ENCODE peak calls at places on chromosomes 16 and 17, in eight cellular contexts. One of them, this sample, is unnamed.

GRCh38 chr17:41586863-41587495 is at the start of gene KRT14:
- DNase-seq in osteoblast: no peak
- DNase-seq in left ventricle myocardium inferior: no peak
- DNase-seq in GM13976: no peak
- DNase-seq in astrocyte of the spinal cord: no peak
- DNase-seq in neural crest cell: no peak
- DNase-seq in prostate gland: no peak
- DNase-seq in astrocyte: no peak
- DNase-seq in this sample: peak

GRCh38 chr17:19296786-19297778 is 59.9 kb downstream of the EPN2 start:
- DNase-seq in astrocyte: no peak
- DNase-seq in prostate gland: no peak
- DNase-seq in GM13976: no peak
- DNase-seq in osteoblast: no peak
- DNase-seq in astrocyte of the spinal cord: no peak
- DNase-seq in neural crest cell: no peak
- DNase-seq in left ventricle myocardium inferior: no peak
- DNase-seq in this sample: no peak

GRCh38 chr16:11145173-11145820 is 110.7 kb downstream of the SOCS1 start:
- DNase-seq in neural crest cell: no peak
- DNase-seq in astrocyte of the spinal cord: no peak
- DNase-seq in astrocyte: no peak
- DNase-seq in left ventricle myocardium inferior: peak
- DNase-seq in osteoblast: peak
- DNase-seq in GM13976: no peak
- DNase-seq in prostate gland: no peak
- DNase-seq in this sample: no peak

GRCh38 chr16:20906225-20906870 is 5.8 kb downstream of the LYRM1 start:
- DNase-seq in GM13976: no peak
- DNase-seq in astrocyte: peak
- DNase-seq in astrocyte of the spinal cord: peak
- DNase-seq in neural crest cell: no peak
- DNase-seq in osteoblast: peak
- DNase-seq in left ventricle myocardium inferior: no peak
- DNase-seq in prostate gland: no peak
- DNase-seq in this sample: peak

GRCh38 chr17:46782250-46782953 is 36.1 kb downstream of the WNT3 start:
- DNase-seq in astrocyte: no peak
- DNase-seq in astrocyte of the spinal cord: peak
- DNase-seq in neural crest cell: no peak
- DNase-seq in osteoblast: no peak
- DNase-seq in GM13976: peak
- DNase-seq in left ventricle myocardium inferior: no peak
- DNase-seq in prostate gland: no peak
- DNase-seq in this sample: peak

GRCh38 chr16:27792486-27793275 is 242.7 kb downstream of the KATNIP start:
- DNase-seq in prostate gland: no peak
- DNase-seq in neural crest cell: no peak
- DNase-seq in left ventricle myocardium inferior: no peak
- DNase-seq in astrocyte: peak
- DNase-seq in osteoblast: peak
- DNase-seq in GM13976: no peak
- DNase-seq in astrocyte of the spinal cord: no peak
- DNase-seq in this sample: no peak

GRCh38 chr17:80815151-80815561 is 176.5 kb upstream of the CHMP6 start:
- DNase-seq in left ventricle myocardium inferior: no peak
- DNase-seq in GM13976: no peak
- DNase-seq in neural crest cell: no peak
- DNase-seq in osteoblast: no peak
- DNase-seq in astrocyte: no peak
- DNase-seq in astrocyte of the spinal cord: no peak
- DNase-seq in prostate gland: no peak
- DNase-seq in this sample: no peak

GRCh38 chr17:62892069-62892675 is 73.9 kb upstream of the TANC2 start:
- DNase-seq in prostate gland: no peak
- DNase-seq in astrocyte: no peak
- DNase-seq in left ventricle myocardium inferior: no peak
- DNase-seq in astrocyte of the spinal cord: no peak
- DNase-seq in GM13976: no peak
- DNase-seq in neural crest cell: no peak
- DNase-seq in osteoblast: no peak
- DNase-seq in this sample: no peak

GRCh38 chr16:68188170-68188569 is 47.8 kb downstream of the ESRP2 start:
- DNase-seq in osteoblast: no peak
- DNase-seq in left ventricle myocardium inferior: no peak
- DNase-seq in prostate gland: no peak
- DNase-seq in neural crest cell: no peak
- DNase-seq in astrocyte: no peak
- DNase-seq in astrocyte of the spinal cord: no peak
- DNase-seq in GM13976: no peak
- DNase-seq in this sample: no peak

GRCh38 chr17:19431691-19432090 is 20.7 kb downstream of the RNF112 start:
- DNase-seq in astrocyte: no peak
- DNase-seq in left ventricle myocardium inferior: no peak
- DNase-seq in neural crest cell: no peak
- DNase-seq in osteoblast: no peak
- DNase-seq in prostate gland: no peak
- DNase-seq in astrocyte of the spinal cord: no peak
- DNase-seq in GM13976: no peak
- DNase-seq in this sample: no peak

GRCh38 chr17:8109669-8110455 is 8.5 kb downstream of the ALOXE3 start:
- DNase-seq in neural crest cell: peak
- DNase-seq in GM13976: peak
- DNase-seq in astrocyte: no peak
- DNase-seq in left ventricle myocardium inferior: peak
- DNase-seq in prostate gland: peak
- DNase-seq in osteoblast: peak
- DNase-seq in astrocyte of the spinal cord: no peak
- DNase-seq in this sample: peak

GRCh38 chr17:27319536-27320221 is 25.8 kb downstream of the WSB1 start:
- DNase-seq in GM13976: no peak
- DNase-seq in prostate gland: peak
- DNase-seq in neural crest cell: no peak
- DNase-seq in astrocyte: peak
- DNase-seq in astrocyte of the spinal cord: peak
- DNase-seq in osteoblast: no peak
- DNase-seq in left ventricle myocardium inferior: peak
- DNase-seq in this sample: peak

GRCh38 chr16:1972490-1972877 is 631 bp downstream of the TBL3 start:
- DNase-seq in GM13976: no peak
- DNase-seq in neural crest cell: no peak
- DNase-seq in left ventricle myocardium inferior: no peak
- DNase-seq in prostate gland: no peak
- DNase-seq in osteoblast: peak
- DNase-seq in astrocyte of the spinal cord: no peak
- DNase-seq in astrocyte: no peak
- DNase-seq in this sample: no peak

GRCh38 chr17:80036715-80037477 is 454 bp downstream of the CCDC40 start:
- DNase-seq in osteoblast: peak
- DNase-seq in left ventricle myocardium inferior: no peak
- DNase-seq in GM13976: no peak
- DNase-seq in astrocyte of the spinal cord: peak
- DNase-seq in prostate gland: no peak
- DNase-seq in neural crest cell: peak
- DNase-seq in astrocyte: peak
- DNase-seq in this sample: no peak

GRCh38 chr17:80691784-80692183 is 147.1 kb downstream of the RPTOR start:
- DNase-seq in astrocyte: no peak
- DNase-seq in left ventricle myocardium inferior: no peak
- DNase-seq in prostate gland: no peak
- DNase-seq in neural crest cell: no peak
- DNase-seq in osteoblast: no peak
- DNase-seq in astrocyte of the spinal cord: no peak
- DNase-seq in GM13976: no peak
- DNase-seq in this sample: no peak

GRCh38 chr16:12120331-12120981 is 143.9 kb downstream of the SNX29 start:
- DNase-seq in astrocyte of the spinal cord: peak
- DNase-seq in osteoblast: peak
- DNase-seq in prostate gland: no peak
- DNase-seq in neural crest cell: no peak
- DNase-seq in astrocyte: peak
- DNase-seq in left ventricle myocardium inferior: peak
- DNase-seq in GM13976: no peak
- DNase-seq in this sample: no peak

GRCh38 chr17:32941419-32942032 is 13.6 kb downstream of the TMEM98 start:
- DNase-seq in astrocyte: no peak
- DNase-seq in prostate gland: no peak
- DNase-seq in osteoblast: no peak
- DNase-seq in neural crest cell: no peak
- DNase-seq in GM13976: no peak
- DNase-seq in astrocyte of the spinal cord: no peak
- DNase-seq in left ventricle myocardium inferior: no peak
- DNase-seq in this sample: no peak
- TF ChIP-seq CTCF in astrocyte: peak
- TF ChIP-seq CTCF in prostate gland: no peak
- TF ChIP-seq CTCF in osteoblast: peak
- TF ChIP-seq CTCF in neural crest cell: peak
- TF ChIP-seq CTCF in GM13976: no peak
- TF ChIP-seq CTCF in astrocyte of the spinal cord: peak
- TF ChIP-seq CTCF in left ventricle myocardium inferior: peak
- TF ChIP-seq CTCF in this sample: peak

GRCh38 chr17:35543856-35544255 is 6.4 kb upstream of the SLFN12L start:
- DNase-seq in astrocyte of the spinal cord: peak
- DNase-seq in neural crest cell: no peak
- DNase-seq in left ventricle myocardium inferior: no peak
- DNase-seq in osteoblast: no peak
- DNase-seq in prostate gland: no peak
- DNase-seq in GM13976: no peak
- DNase-seq in astrocyte: no peak
- DNase-seq in this sample: no peak

GRCh38 chr17:35548978-35549377 is 11.5 kb upstream of the SLFN12L start:
- DNase-seq in astrocyte of the spinal cord: no peak
- DNase-seq in osteoblast: no peak
- DNase-seq in astrocyte: no peak
- DNase-seq in left ventricle myocardium inferior: no peak
- DNase-seq in neural crest cell: no peak
- DNase-seq in prostate gland: no peak
- DNase-seq in GM13976: no peak
- DNase-seq in this sample: no peak

GRCh38 chr17:35545150-35545549 is 7.7 kb upstream of the SLFN12L start:
- DNase-seq in astrocyte: no peak
- DNase-seq in GM13976: no peak
- DNase-seq in neural crest cell: no peak
- DNase-seq in astrocyte of the spinal cord: no peak
- DNase-seq in osteoblast: no peak
- DNase-seq in prostate gland: no peak
- DNase-seq in left ventricle myocardium inferior: no peak
- DNase-seq in this sample: no peak

GRCh38 chr17:35546489-35546888 is 9.0 kb upstream of the SLFN12L start:
- DNase-seq in astrocyte: no peak
- DNase-seq in GM13976: no peak
- DNase-seq in neural crest cell: no peak
- DNase-seq in prostate gland: no peak
- DNase-seq in left ventricle myocardium inferior: no peak
- DNase-seq in osteoblast: no peak
- DNase-seq in astrocyte of the spinal cord: no peak
- DNase-seq in this sample: no peak

DNA sequence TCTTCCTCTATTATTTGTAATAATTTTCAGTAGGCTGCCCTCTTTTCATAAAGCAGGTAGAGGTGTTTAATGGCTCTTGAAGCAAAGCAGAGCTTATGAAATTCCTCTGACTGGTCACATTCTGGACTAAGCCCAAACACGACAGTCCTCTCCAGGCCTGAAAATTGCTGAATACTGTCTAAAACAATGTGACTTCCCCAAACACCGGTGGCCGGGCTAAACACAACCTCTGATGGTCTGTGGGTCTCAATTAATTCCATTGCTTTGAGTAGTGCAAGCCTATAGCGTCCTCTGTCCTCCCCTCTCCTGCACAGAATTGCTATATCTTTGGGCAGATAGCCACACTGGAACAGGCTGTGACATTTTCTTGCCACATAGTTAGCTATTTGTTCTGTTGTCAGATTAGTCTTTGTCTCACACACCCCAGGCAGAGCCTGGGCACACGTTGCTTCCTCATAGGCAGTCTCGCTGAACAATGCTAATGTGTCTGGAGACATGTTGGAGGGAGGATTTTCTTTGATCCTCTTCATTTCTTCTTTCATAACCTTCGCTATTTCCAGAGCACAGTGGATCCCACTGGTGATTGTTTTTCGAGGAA is 10.8 kb upstream of the SLFN12L start:
- DNase-seq in left ventricle myocardium inferior: no peak
- DNase-seq in astrocyte of the spinal cord: no peak
- DNase-seq in neural crest cell: no peak
- DNase-seq in astrocyte: no peak
- DNase-seq in GM13976: no peak
- DNase-seq in osteoblast: no peak
- DNase-seq in prostate gland: no peak
- DNase-seq in this sample: no peak
- TF ChIP-seq CTCF in left ventricle myocardium inferior: no peak
- TF ChIP-seq CTCF in astrocyte of the spinal cord: no peak
- TF ChIP-seq CTCF in neural crest cell: no peak
- TF ChIP-seq CTCF in astrocyte: no peak
- TF ChIP-seq CTCF in GM13976: no peak
- TF ChIP-seq CTCF in osteoblast: no peak
- TF ChIP-seq CTCF in prostate gland: no peak
- TF ChIP-seq CTCF in this sample: no peak

GRCh38 chr17:1766382-1767135 is 4.7 kb downstream of the SERPINF1 start:
- DNase-seq in osteoblast: peak
- DNase-seq in GM13976: no peak
- DNase-seq in astrocyte of the spinal cord: no peak
- DNase-seq in astrocyte: no peak
- DNase-seq in prostate gland: no peak
- DNase-seq in left ventricle myocardium inferior: no peak
- DNase-seq in neural crest cell: no peak
- DNase-seq in this sample: no peak
- TF ChIP-seq CTCF in osteoblast: no peak
- TF ChIP-seq CTCF in GM13976: no peak
- TF ChIP-seq CTCF in astrocyte of the spinal cord: no peak
- TF ChIP-seq CTCF in astrocyte: no peak
- TF ChIP-seq CTCF in prostate gland: no peak
- TF ChIP-seq CTCF in left ventricle myocardium inferior: no peak
- TF ChIP-seq CTCF in neural crest cell: no peak
- TF ChIP-seq CTCF in this sample: no peak

DNA sequence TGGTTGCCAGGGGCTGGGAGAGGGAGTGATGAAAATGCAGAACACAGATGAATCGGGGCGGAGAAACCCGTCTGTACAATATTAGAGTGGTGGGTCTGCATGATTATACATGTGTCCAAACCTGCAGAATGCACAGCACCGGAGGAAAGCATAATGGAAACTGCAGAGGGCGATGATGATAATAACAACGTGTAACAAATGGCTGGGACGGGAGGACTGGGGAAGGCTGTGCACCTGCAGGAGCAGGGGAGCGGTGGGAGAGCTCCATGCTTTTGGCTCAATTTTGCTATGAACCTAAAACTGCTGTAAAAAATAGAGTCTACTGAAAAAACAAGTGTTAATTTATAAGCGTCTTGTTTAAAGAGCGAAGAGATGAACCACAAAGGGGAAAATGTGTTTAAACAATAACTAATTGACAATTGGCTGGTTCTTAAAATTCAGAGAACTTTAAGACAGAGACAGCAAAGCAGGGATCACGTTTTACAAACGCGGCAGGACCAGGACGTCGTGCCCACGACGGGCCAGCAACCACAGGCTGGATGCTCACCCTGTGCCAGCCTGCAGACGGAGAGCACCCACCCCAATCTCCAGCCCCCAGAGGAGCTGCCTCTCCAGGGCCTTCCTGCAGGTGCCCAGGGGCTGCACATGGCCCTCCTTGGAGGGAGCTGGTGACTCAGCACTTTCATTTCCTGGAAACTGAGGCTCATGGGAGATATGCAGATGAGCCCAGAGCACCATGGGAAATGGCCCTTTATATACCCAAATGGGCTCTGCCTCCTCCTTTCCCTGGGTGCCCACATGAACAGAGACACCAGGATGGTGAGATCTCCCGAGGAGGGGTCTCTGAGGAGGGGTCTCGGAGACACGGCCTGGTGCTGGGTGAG is at the start of gene TEX19:
- DNase-seq in prostate gland: no peak
- DNase-seq in astrocyte of the spinal cord: no peak
- DNase-seq in osteoblast: peak
- DNase-seq in astrocyte: no peak
- DNase-seq in neural crest cell: no peak
- DNase-seq in GM13976: peak
- DNase-seq in left ventricle myocardium inferior: no peak
- DNase-seq in this sample: peak
- TF ChIP-seq CTCF in prostate gland: no peak
- TF ChIP-seq CTCF in astrocyte of the spinal cord: no peak
- TF ChIP-seq CTCF in osteoblast: no peak
- TF ChIP-seq CTCF in astrocyte: no peak
- TF ChIP-seq CTCF in neural crest cell: no peak
- TF ChIP-seq CTCF in GM13976: no peak
- TF ChIP-seq CTCF in left ventricle myocardium inferior: no peak
- TF ChIP-seq CTCF in this sample: no peak

This sample was measured in MCF 10A.